ENCODE peak calls at places on chromosomes 4 and X, in ten cellular contexts. J, E, A, W, V, G, Z, Q, M and I are unnamed samples.

GRCh38 chr4:184028571-184028996 is 123.5 kb downstream of the STOX2 start:
- DNase-seq in J (no peak), E (no peak), A (no peak), W (no peak), V (peak), G (no peak), Z (no peak), Q (peak), M (no peak), I (peak)

GRCh38 chrX:105483011-105483410 is 262.5 kb upstream of the TEX13A start:
- DNase-seq in J (no peak), E (no peak), A (no peak), W (no peak), V (no peak), G (no peak), Z (no peak), Q (no peak), M (no peak), I (no peak)

GRCh38 chrX:123860983-123861382 is 1.1 kb downstream of the XIAP start:
- DNase-seq in J (no peak), E (no peak), A (no peak), W (no peak), V (peak), G (no peak), Z (no peak), Q (peak), M (no peak), I (peak)

GRCh38 chr4:139734875-139735380 is 69.3 kb downstream of the MGST2 start:
- DNase-seq in J (peak), E (peak), A (peak), W (peak), V (no peak), G (peak), Z (peak), Q (peak), M (peak), I (no peak)

GRCh38 chrX:68832101-68832416 is 3.2 kb downstream of the EFNB1 start:
- DNase-seq in J (peak), E (no peak), A (no peak), W (peak), V (peak), G (peak), Z (no peak), Q (peak), M (peak), I (peak)

GRCh38 chr4:188346171-188346809 is 207.0 kb downstream of the TRIML1 start:
- DNase-seq in J (no peak), E (no peak), A (no peak), W (no peak), V (no peak), G (no peak), Z (no peak), Q (no peak), M (no peak), I (no peak)

GRCh38 chr4:83339573-83339972 is 4.9 kb upstream of the HPSE start:
- DNase-seq in J (no peak), E (no peak), A (no peak), W (no peak), V (no peak), G (no peak), Z (no peak), Q (no peak), M (no peak), I (no peak)

GRCh38 chr4:47972181-47972580 is 44.3 kb downstream of the CNGA1 start:
- DNase-seq in J (no peak), E (no peak), A (no peak), W (no peak), V (peak), G (no peak), Z (no peak), Q (peak), M (no peak), I (no peak)

GRCh38 chr4:176883108-176883550 is 90.4 kb upstream of the VEGFC start:
- DNase-seq in J (no peak), E (no peak), A (no peak), W (no peak), V (no peak), G (no peak), Z (no peak), Q (no peak), M (no peak), I (no peak)

GRCh38 chr4:145709843-145710242 is 29.9 kb downstream of the C4orf51 start:
- DNase-seq in J (no peak), E (no peak), A (no peak), W (no peak), V (no peak), G (no peak), Z (no peak), Q (no peak), M (no peak), I (no peak)

GRCh38 chrX:39873111-39873510 is 224.6 kb downstream of the BCOR start:
- DNase-seq in J (no peak), E (no peak), A (no peak), W (no peak), V (no peak), G (no peak), Z (no peak), Q (no peak), M (no peak), I (no peak)